ENCODE peak calls at places on chromosomes 11 and 22, in five cellular contexts. G is CD4-positive, alpha-beta T cell; D is WTC11; X is upper lobe of right lung; F is WERI-Rb-1. H is an unnamed sample.

GRCh38 chr11:118212131-118212725 is 12.6 kb downstream of the JAML start:
- DNase-seq in G (no peak), D (no peak), X (peak; percentile 71), F (no peak), H (no peak)

GRCh38 chr22:26529345-26529744 is 17.1 kb upstream of the TFIP11 start:
- DNase-seq in G (no peak), D (no peak), X (peak; percentile 66), F (no peak), H (no peak)

GRCh38 chr11:9219115-9219514 is 46.0 kb downstream of the DENND5A start:
- DNase-seq in G (no peak), D (no peak), X (no peak), F (no peak), H (no peak)

GRCh38 chr11:19394525-19395016 is 153.8 kb upstream of the E2F8 start:
- DNase-seq in G (no peak), D (no peak), X (no peak), F (no peak), H (no peak)

GRCh38 chr11:38723361-38723760 is 2125.3 kb upstream of the RAG2 start:
- DNase-seq in G (no peak), D (no peak), X (no peak), F (no peak), H (no peak)

GRCh38 chr11:961921-962320 is 36.3 kb downstream of the AP2A2 start:
- DNase-seq in G (no peak), D (no peak), X (no peak), F (no peak), H (no peak)

GRCh38 chr11:69978841-69979614 is 99.1 kb upstream of the ANO1 start:
- DNase-seq in G (no peak), D (no peak), X (no peak), F (no peak), H (no peak)

GRCh38 chr11:86237267-86237804 is 7.2 kb upstream of the EED start:
- DNase-seq in G (no peak), D (no peak), X (no peak), F (no peak), H (no peak)

GRCh38 chr11:122671270-122671906 is 15.9 kb downstream of the UBASH3B start:
- DNase-seq in G (no peak), D (no peak), X (no peak), F (no peak), H (no peak)

GRCh38 chr11:67615455-67616430 is 9.0 kb downstream of the NDUFV1 start:
- DNase-seq in G (peak; percentile 43), D (peak; percentile 81), X (peak; percentile 78), F (peak; percentile 66), H (no peak)

GRCh38 chr11:1122356-1123002 is 35.3 kb upstream of the MUC5AC start:
- DNase-seq in G (no peak), D (peak; percentile 12), X (no peak), F (no peak), H (peak; percentile 6)

GRCh38 chr11:96036863-96037262 is 113.0 kb upstream of the MTMR2 start:
- DNase-seq in G (no peak), D (no peak), X (no peak), F (no peak), H (no peak)

GRCh38 chr22:49534386-49534785 is 293.3 kb downstream of the BRD1 start:
- DNase-seq in G (no peak), D (peak; percentile 11), X (peak; percentile 32), F (peak; percentile 90), H (no peak)

GRCh38 chr11:119144825-119145476 is 3.9 kb upstream of the ABCG4 start:
- DNase-seq in G (no peak), D (peak; percentile 84), X (peak; percentile 55), F (peak; percentile 93), H (peak; percentile 41)

GRCh38 chr11:132858203-132858602 is 674.1 kb downstream of the OPCML start:
- DNase-seq in G (no peak), D (peak; percentile 62), X (no peak), F (peak; percentile 70), H (no peak)
- TF ChIP-seq CTCF in G (no peak), D (no peak), X (no peak), F (peak; percentile 64), H (no peak)

DNA sequence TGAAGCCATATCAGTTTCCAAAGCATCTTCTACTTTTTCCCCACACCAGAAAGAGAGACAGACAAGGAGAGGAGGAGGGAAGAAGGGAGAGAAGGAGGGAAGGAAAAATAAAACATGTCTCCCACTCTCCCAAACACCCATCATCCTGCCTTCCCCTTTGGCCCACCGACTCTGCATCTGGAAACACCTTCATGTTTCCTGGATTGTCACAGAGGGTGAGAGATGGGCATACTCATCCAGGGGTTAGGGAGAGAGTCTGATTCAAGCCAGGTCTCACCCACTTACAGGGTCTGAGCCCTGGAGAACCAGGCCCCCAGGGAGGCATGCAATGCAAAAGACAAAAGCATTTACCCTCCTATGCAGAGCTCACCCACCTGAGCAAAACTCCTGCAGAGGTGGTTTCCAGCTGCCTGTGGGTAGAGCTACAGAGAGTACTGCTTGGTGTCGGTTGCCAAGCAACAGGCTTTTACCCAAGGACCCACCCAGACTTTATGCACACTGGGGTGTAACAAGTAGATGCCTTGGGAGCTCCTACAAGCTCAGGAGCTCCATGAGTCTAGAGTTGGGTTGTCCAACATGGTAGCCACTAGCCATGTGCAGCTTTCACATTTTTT is 33.4 kb downstream of the MN1 start:
- DNase-seq in G (no peak), D (no peak), X (no peak), F (no peak), H (no peak)
- TF ChIP-seq CTCF in G (no peak), D (no peak), X (no peak), F (no peak), H (no peak)

DNA sequence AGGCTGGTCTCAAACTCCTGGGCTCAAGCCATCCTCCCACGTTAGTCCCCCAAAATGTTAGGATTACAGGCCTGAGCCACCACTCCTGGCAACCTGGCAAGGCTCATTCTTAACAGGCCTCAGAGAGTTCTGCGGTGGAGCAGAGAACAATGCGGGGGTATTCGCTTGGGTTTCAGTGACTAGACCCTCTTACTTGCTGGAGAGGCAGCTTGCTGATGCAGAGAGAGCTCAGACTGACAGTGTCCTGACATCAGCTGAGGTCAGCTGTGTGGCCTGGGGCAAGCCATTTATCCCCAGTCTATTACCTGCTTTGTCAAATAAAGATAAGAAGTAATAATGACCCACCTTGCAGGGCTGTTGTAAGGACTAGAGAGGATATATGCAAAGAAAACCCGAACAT is 40.3 kb upstream of the DMC1 start:
- DNase-seq in G (no peak), D (no peak), X (no peak), F (no peak), H (no peak)
- TF ChIP-seq CTCF in G (no peak), D (no peak), X (no peak), F (no peak), H (no peak)

GRCh38 chr11:107009190-107009589 is 9.1 kb downstream of the GUCY1A2 start:
- DNase-seq in G (no peak), D (no peak), X (no peak), F (no peak), H (no peak)

GRCh38 chr11:107011977-107012376 is 6.3 kb downstream of the GUCY1A2 start:
- DNase-seq in G (no peak), D (no peak), X (no peak), F (no peak), H (no peak)

GRCh38 chr11:107006076-107006833 is 12.0 kb downstream of the GUCY1A2 start:
- DNase-seq in G (no peak), D (no peak), X (no peak), F (no peak), H (no peak)
- TF ChIP-seq CTCF in G (no peak), D (no peak), X (no peak), F (no peak), H (no peak)

GRCh38 chr11:72418834-72419560 is 15.3 kb downstream of the CLPB start:
- DNase-seq in G (no peak), D (no peak), X (no peak), F (no peak), H (no peak)
- TF ChIP-seq CTCF in G (no peak), D (no peak), X (no peak), F (peak; percentile 39), H (no peak)

GRCh38 chr11:83223457-83223856 is 29.9 kb downstream of the ANKRD42 start:
- DNase-seq in G (no peak), D (no peak), X (no peak), F (no peak), H (no peak)

GRCh38 chr11:83221694-83222093 is 28.2 kb downstream of the ANKRD42 start:
- DNase-seq in G (no peak), D (no peak), X (no peak), F (no peak), H (no peak)

GRCh38 chr11:83220279-83220678 is 26.8 kb downstream of the ANKRD42 start:
- DNase-seq in G (no peak), D (no peak), X (no peak), F (no peak), H (no peak)

GRCh38 chr11:83222499-83222898 is 29.0 kb downstream of the ANKRD42 start:
- DNase-seq in G (no peak), D (no peak), X (no peak), F (no peak), H (no peak)

DNA sequence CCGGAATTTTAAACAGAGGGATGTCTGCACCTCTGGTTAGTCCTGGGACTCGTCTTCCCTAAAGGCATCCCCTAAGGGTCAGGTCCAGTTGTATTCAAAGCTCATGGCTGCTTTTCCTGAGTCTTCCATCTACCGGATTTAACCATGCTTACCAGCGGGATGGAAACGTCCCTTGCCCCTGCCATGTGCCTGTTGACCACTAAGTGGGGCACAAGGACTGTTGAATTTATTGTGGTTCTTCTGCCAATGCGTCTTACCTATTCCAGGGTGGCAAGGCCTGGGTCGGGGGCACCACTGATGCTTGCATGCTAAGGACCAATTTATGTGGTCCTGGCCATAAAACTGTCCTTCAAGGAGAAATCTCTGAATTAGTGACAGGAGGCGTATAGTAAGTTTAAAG is 25.6 kb downstream of the ANKRD42 start:
- DNase-seq in G (no peak), D (peak; percentile 36), X (no peak), F (peak; percentile 37), H (no peak)
- TF ChIP-seq CTCF in G (no peak), D (peak; percentile 33), X (no peak), F (peak; percentile 65), H (no peak)

DNA sequence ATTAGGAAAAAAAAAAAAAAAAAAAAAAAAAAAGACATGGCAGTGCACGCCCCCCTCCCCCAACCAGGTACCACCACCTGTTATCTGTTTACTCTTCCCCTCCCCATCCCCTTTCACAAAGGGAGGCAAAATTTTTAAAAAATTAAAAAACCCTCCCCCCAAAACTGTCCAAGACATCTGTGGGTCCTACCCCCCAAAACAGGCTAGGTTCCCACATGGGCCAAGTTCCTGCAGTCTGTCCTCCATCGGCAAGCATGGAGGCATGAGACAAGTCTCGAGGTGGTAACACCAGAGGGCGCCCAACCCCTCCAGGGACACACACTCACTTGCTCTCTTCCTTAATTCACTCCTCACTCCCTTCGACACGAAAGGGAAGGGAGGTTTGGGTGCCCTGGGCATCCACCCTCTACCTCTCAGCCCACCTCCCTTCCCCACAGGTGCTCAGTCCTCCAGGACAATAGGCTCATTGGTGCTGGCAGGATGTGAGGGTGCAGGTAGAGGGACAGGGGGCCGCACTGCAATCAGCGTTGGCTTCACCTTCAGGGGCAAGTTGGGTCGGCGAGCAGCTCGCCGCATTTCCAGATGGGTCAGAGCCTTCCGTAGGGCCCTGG is 2.2 kb upstream of the TUT1 start:
- DNase-seq in G (peak; percentile 72), D (peak; percentile 89), X (peak; percentile 90), F (peak; percentile 86), H (peak; percentile 77)
- TF ChIP-seq CTCF in G (peak; percentile 71), D (no peak), X (peak; percentile 60), F (peak; percentile 91), H (no peak)

GRCh38 chr11:126265801-126266200 is 2.9 kb downstream of the SRPRA start:
- DNase-seq in G (no peak), D (no peak), X (no peak), F (no peak), H (no peak)
- TF ChIP-seq CTCF in G (no peak), D (no peak), X (no peak), F (no peak), H (no peak)

H was measured in omental fat pad.